ENCODE peak calls at places on chromosomes 12 and 14, in eight cellular contexts. H, Y, L, J, B, W, A and I are unnamed samples. For H3K36me3 and H3K27me3, the result is how much of the 10 kb centered on the place peaks cover.

GRCh38 chr14:103558071-103558882 is 4.2 kb downstream of the BAG5 start:
- DNase-seq in B (no peak), A (no peak), L (peak), W (no peak), H (no peak), J (no peak), Y (peak), I (no peak)

GRCh38 chr14:55221186-55221585 is 29.8 kb upstream of the DLGAP5 start:
- DNase-seq in B (no peak), W (no peak), L (no peak), A (peak), H (no peak), J (no peak), Y (no peak), I (no peak)

GRCh38 chr12:62434504-62435336 is 31.9 kb upstream of the MON2 start:
- DNase-seq in B (peak), J (no peak), A (no peak), L (no peak), H (no peak), W (no peak), Y (no peak), I (no peak)

GRCh38 chr12:104576980-104577925 is 120.5 kb downstream of the CHST11 start:
- DNase-seq in Y (no peak), B (no peak), A (no peak), W (no peak), J (no peak), L (no peak), H (no peak), I (no peak)

GRCh38 chr12:117091758-117092510 is 7.3 kb downstream of the TESC start:
- DNase-seq in L (no peak), B (no peak), Y (peak), J (no peak), W (no peak), H (no peak), A (no peak), I (peak)

GRCh38 chr12:68259318-68259940 is 6.0 kb upstream of the IL22 start:
- DNase-seq in A (peak), Y (no peak), B (no peak), J (no peak), W (no peak), L (no peak), H (no peak), I (no peak)

GRCh38 chr14:64074961-64075619 is 219.1 kb downstream of the ESR2 start:
- DNase-seq in B (no peak), A (peak), H (no peak), J (no peak), W (no peak), Y (no peak), L (no peak), I (no peak)

GRCh38 chr14:64841772-64842490 is 37.8 kb downstream of the SPTB start:
- DNase-seq in L (no peak), Y (no peak), W (no peak), H (peak), B (no peak), A (no peak), J (peak), I (no peak)

GRCh38 chr14:101359221-101360044 is 201.9 kb upstream of the DIO3 start:
- DNase-seq in H (peak), W (no peak), B (no peak), J (no peak), L (peak), Y (no peak), A (no peak), I (no peak)

DNA sequence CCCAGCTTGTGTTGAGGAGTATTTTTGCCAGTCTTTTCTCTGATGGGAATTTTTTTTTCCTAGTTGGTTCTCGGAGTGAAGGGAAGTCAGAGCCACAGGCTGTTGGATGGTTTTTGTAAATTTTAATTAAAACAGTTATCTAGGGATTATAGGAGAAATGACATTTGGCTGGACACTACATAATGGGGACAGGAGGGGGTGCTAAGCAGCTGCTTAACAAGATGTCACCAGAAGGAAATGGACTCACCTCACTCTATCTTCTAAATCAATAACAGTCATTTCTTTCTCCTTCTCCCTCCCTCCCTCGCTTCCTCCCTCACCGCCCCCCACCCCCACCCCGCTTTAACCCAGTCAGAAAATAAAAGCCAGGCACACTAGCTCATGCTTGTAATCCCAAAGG is 93.4 kb upstream of the TMEM233 start:
- DNase-seq in J (no peak), H (no peak), W (no peak), A (no peak), B (no peak), Y (no peak), L (no peak), I (no peak)
- TF ChIP-seq CTCF in J (no peak), H (peak), W (no peak), A (no peak), B (no peak), Y (no peak), L (no peak), I (no peak)

GRCh38 chr12:57733928-57734327 is 4.6 kb downstream of the AGAP2 start:
- DNase-seq in Y (no peak), H (no peak), L (no peak), J (peak), B (no peak), W (peak), A (no peak), I (no peak)
- H3K36me3 ChIP-seq in Y (under half), H (under half), L (under half), J (under half), B (under half), W (under half), A (under half), I (under half)

DNA sequence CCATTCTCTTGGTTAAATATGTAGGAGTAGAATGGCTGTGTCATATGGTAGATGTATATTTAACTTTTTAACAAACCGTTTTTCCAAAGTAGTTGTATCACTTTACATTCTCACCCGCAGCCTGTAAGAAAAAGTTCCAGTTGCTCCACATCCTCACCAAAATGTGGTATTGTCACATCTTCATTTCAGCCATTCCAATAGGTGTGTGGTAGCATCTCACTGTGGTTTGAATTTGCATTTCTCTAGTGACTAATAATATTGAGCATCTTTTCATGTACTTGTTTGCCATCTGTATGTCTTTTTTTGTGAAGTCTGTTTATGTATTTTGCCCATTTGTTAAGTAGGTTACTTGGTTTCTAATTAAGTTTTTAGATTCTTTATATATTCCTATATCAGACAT is 78.6 kb downstream of the TBK1 start:
- DNase-seq in L (no peak), W (no peak), J (no peak), A (no peak), Y (no peak), H (no peak), B (no peak), I (no peak)
- H3K27me3 ChIP-seq in L (under half), W (under half), J (under half), A (under half), Y (under half), H (under half), B (under half), I (under half)

DNA sequence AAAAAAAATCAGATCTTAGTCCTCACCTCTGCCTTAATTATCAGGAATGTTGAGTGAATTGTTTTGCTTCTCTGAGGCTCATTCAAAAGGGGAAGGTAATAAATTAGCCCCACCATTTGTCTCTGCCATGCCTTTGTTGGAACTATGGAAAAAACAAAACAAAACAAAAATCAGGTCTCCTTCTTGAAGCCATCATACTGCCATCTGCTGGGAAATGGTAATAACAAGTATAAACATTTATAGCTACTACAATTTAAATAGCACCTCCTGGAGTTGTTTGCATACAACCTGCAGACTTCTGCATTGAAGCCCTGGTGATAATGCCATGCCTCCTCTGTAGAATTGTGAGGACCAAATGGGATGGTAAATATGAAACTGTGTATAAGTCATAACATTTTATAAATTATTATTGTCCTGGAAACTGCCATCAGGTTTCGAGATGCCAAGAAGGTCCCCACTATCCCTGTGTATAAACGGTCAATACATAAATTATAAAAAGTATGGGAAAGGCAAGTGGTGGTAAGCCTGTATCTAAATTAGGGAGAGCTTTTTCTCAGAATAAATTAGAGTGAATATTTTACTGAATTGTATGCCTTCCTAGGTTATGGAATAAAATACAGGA is 87.2 kb upstream of the FGD4 start:
- DNase-seq in W (no peak), A (peak), B (no peak), Y (no peak), H (peak), J (no peak), L (no peak), I (no peak)
- TF ChIP-seq CTCF in W (peak), A (peak), B (no peak), Y (peak), H (peak), J (peak), L (peak), I (no peak)

GRCh38 chr14:90275455-90275814 is 19.1 kb downstream of the PSMC1 start:
- DNase-seq in W (no peak), L (no peak), H (no peak), Y (no peak), J (no peak), B (no peak), A (no peak), I (no peak)

GRCh38 chr14:90276627-90277367 is 20.4 kb downstream of the PSMC1 start:
- DNase-seq in L (no peak), Y (peak), B (no peak), W (no peak), J (no peak), H (peak), A (no peak), I (no peak)

GRCh38 chr14:90274019-90274418 is 17.7 kb downstream of the PSMC1 start:
- DNase-seq in A (no peak), W (no peak), H (no peak), B (no peak), L (no peak), Y (no peak), J (no peak), I (no peak)

GRCh38 chr14:90274808-90275454 is 18.6 kb downstream of the PSMC1 start:
- DNase-seq in Y (no peak), H (no peak), J (peak), W (no peak), A (peak), B (no peak), L (no peak), I (no peak)

GRCh38 chr14:90275820-90276219 is 19.5 kb downstream of the PSMC1 start:
- DNase-seq in L (no peak), W (no peak), Y (no peak), J (no peak), H (no peak), B (no peak), A (no peak), I (no peak)
- H3K36me3 ChIP-seq in L (under half), W (under half), Y (half or more), J (half or more), H (under half), B (half or more), A (under half), I (under half)

GRCh38 chr12:77210724-77211123 is 145.4 kb upstream of the E2F7 start:
- DNase-seq in J (no peak), L (no peak), B (no peak), W (no peak), Y (no peak), A (no peak), H (no peak), I (no peak)

GRCh38 chr12:77213316-77213715 is 147.9 kb upstream of the E2F7 start:
- DNase-seq in Y (no peak), A (no peak), W (peak), L (peak), J (no peak), B (peak), H (no peak), I (no peak)

GRCh38 chr12:77218278-77218677 is 152.9 kb upstream of the E2F7 start:
- DNase-seq in W (no peak), B (no peak), Y (no peak), H (no peak), L (no peak), A (no peak), J (no peak), I (no peak)

GRCh38 chr12:77214136-77214535 is 148.8 kb upstream of the E2F7 start:
- DNase-seq in A (peak), Y (no peak), W (no peak), H (no peak), L (no peak), J (no peak), B (no peak), I (no peak)
- H3K27me3 ChIP-seq in A (under half), Y (under half), W (under half), H (under half), L (under half), J (under half), B (under half), I (under half)

GRCh38 chr14:99682809-99683618 is 1.1 kb upstream of the CYP46A1 start:
- DNase-seq in B (peak), H (peak), J (peak), W (peak), L (peak), A (peak), Y (peak), I (peak)
- TF ChIP-seq CTCF in B (no peak), H (peak), J (peak), W (peak), L (peak), A (peak), Y (peak), I (peak)

GRCh38 chr12:990649-991349 is at the start of gene ERC1:
- DNase-seq in A (peak), L (peak), B (peak), Y (peak), H (peak), W (peak), J (peak), I (peak)
- H3K36me3 ChIP-seq in A (under half), L (under half), B (under half), Y (under half), H (under half), W (under half), J (under half), I (under half)